ENCODE peak calls at places on chromosome 18, in ten cellular contexts. O, K, P, W, D, I, U, M, G and C are unnamed samples.

GRCh38 chr18:77223653-77224052 is 26.0 kb upstream of the GALR1 start:
- DNase-seq in P (no peak), K (peak), O (no peak), U (no peak), G (no peak), M (no peak), I (peak), D (no peak), W (no peak), C (no peak)

GRCh38 chr18:35750929-35751328 is 169.4 kb downstream of the GALNT1 start:
- DNase-seq in I (no peak), K (no peak), O (no peak), P (no peak), M (no peak), G (no peak), U (no peak), D (no peak), W (no peak), C (no peak)

GRCh38 chr18:31880186-31880898 is 62.6 kb downstream of the TRAPPC8 start:
- DNase-seq in K (no peak), G (no peak), O (no peak), D (no peak), P (no peak), M (no peak), W (no peak), I (no peak), U (no peak), C (no peak)

GRCh38 chr18:63317982-63318881 is 1.3 kb downstream of the BCL2 start:
- DNase-seq in K (peak), U (peak), I (no peak), D (peak), O (peak), P (no peak), G (peak), W (no peak), M (peak), C (no peak)

GRCh38 chr18:7329036-7329435 is 98.1 kb downstream of the LRRC30 start:
- DNase-seq in U (no peak), K (no peak), G (no peak), P (no peak), O (no peak), W (no peak), D (no peak), M (no peak), I (peak), C (no peak)

GRCh38 chr18:23450022-23450421 is 3.1 kb upstream of the RIOK3 start:
- DNase-seq in O (no peak), W (no peak), D (no peak), G (no peak), U (no peak), I (no peak), K (no peak), M (no peak), P (no peak), C (no peak)

GRCh38 chr18:3619222-3619621 is 169.2 kb downstream of the TGIF1 start:
- DNase-seq in P (no peak), G (no peak), D (no peak), M (no peak), K (no peak), I (no peak), W (no peak), U (no peak), O (no peak), C (no peak)

GRCh38 chr18:25862881-25863600 is 227.4 kb downstream of the SS18 start:
- DNase-seq in O (no peak), U (no peak), W (no peak), I (no peak), K (no peak), P (no peak), M (no peak), D (no peak), G (no peak), C (peak)

GRCh38 chr18:44725300-44726096 is 44.8 kb downstream of the SETBP1 start:
- DNase-seq in W (peak), O (no peak), U (peak), M (peak), G (no peak), P (peak), I (peak), D (no peak), K (peak), C (peak)

GRCh38 chr18:37577051-37577611 is 11.5 kb upstream of the CELF4 start:
- DNase-seq in P (no peak), W (no peak), M (no peak), I (peak), U (no peak), K (no peak), O (no peak), D (no peak), G (no peak), C (no peak)

GRCh38 chr18:55861266-55861665 is 273.3 kb upstream of the TCF4 start:
- DNase-seq in P (peak), U (no peak), D (peak), I (peak), W (no peak), G (no peak), M (peak), O (no peak), K (no peak), C (peak)

GRCh38 chr18:76986391-76986790 is 146.2 kb downstream of the MBP start:
- DNase-seq in W (no peak), O (no peak), G (no peak), P (no peak), M (peak), U (no peak), D (no peak), I (no peak), K (no peak), C (no peak)

GRCh38 chr18:56374005-56374655 is 264.3 kb downstream of the TXNL1 start:
- DNase-seq in K (no peak), U (no peak), I (no peak), W (no peak), O (no peak), D (no peak), M (no peak), G (no peak), P (peak), C (peak)